ENCODE peak calls at places on chromosome 2, in ten cellular contexts. One of them, this sample, is unnamed.

GRCh38 chr2:11665028-11665427 is 5.0 kb downstream of the NTSR2 start:
- DNase-seq in hepatic stellate cell: no peak
- DNase-seq in stimulated activated CD8-positive, alpha-beta memory T cell treated with anti-CD3 and anti-CD28 coated beads, Interleukin-7, amount 100 ng/mL, for 1 hour: no peak
- DNase-seq in activated T-helper 2 cell treated with anti-CD3 and anti-CD28 coated beads, Interferon-gamma antibody, Interleukin-2, Interleukin-4, amounts not matched to agents 10 μg/mL and 5 μg/mL and 100 μg/mL, durations not matched to agents 14 hours and 24 hours and 36 hours: no peak
- DNase-seq in activated T-cell treated with anti-CD3 and anti-CD28 coated beads for 1 hour: no peak
- DNase-seq in chondrocyte: no peak
- DNase-seq in WERI-Rb-1: no peak
- DNase-seq in stimulated activated CD4-positive, alpha-beta T cell treated with anti-CD3 and anti-CD28 coated beads, Interleukin-1b, Interleukin-23, amount 100 ng/mL, for 24 hours: no peak
- DNase-seq in activated naive CD4-positive, alpha-beta T cell treated with anti-CD3 and anti-CD28 coated beads for 36 hours: no peak
- DNase-seq in ovary: no peak
- DNase-seq in this sample: no peak

GRCh38 chr2:113720167-113720566 is 36.3 kb downstream of the SLC35F5 start:
- DNase-seq in hepatic stellate cell: peak
- DNase-seq in stimulated activated CD8-positive, alpha-beta memory T cell treated with anti-CD3 and anti-CD28 coated beads, Interleukin-7, amount 100 ng/mL, for 1 hour: no peak
- DNase-seq in activated T-helper 2 cell treated with anti-CD3 and anti-CD28 coated beads, Interferon-gamma antibody, Interleukin-2, Interleukin-4, amounts not matched to agents 10 μg/mL and 5 μg/mL and 100 μg/mL, durations not matched to agents 14 hours and 24 hours and 36 hours: no peak
- DNase-seq in activated T-cell treated with anti-CD3 and anti-CD28 coated beads for 1 hour: no peak
- DNase-seq in chondrocyte: no peak
- DNase-seq in WERI-Rb-1: no peak
- DNase-seq in stimulated activated CD4-positive, alpha-beta T cell treated with anti-CD3 and anti-CD28 coated beads, Interleukin-1b, Interleukin-23, amount 100 ng/mL, for 24 hours: no peak
- DNase-seq in activated naive CD4-positive, alpha-beta T cell treated with anti-CD3 and anti-CD28 coated beads for 36 hours: no peak
- DNase-seq in ovary: no peak
- DNase-seq in this sample: peak

GRCh38 chr2:195001924-195002323 is 655.1 kb upstream of the SLC39A10 start:
- DNase-seq in hepatic stellate cell: no peak
- DNase-seq in stimulated activated CD8-positive, alpha-beta memory T cell treated with anti-CD3 and anti-CD28 coated beads, Interleukin-7, amount 100 ng/mL, for 1 hour: no peak
- DNase-seq in activated T-helper 2 cell treated with anti-CD3 and anti-CD28 coated beads, Interferon-gamma antibody, Interleukin-2, Interleukin-4, amounts not matched to agents 10 μg/mL and 5 μg/mL and 100 μg/mL, durations not matched to agents 14 hours and 24 hours and 36 hours: no peak
- DNase-seq in activated T-cell treated with anti-CD3 and anti-CD28 coated beads for 1 hour: no peak
- DNase-seq in chondrocyte: no peak
- DNase-seq in WERI-Rb-1: no peak
- DNase-seq in stimulated activated CD4-positive, alpha-beta T cell treated with anti-CD3 and anti-CD28 coated beads, Interleukin-1b, Interleukin-23, amount 100 ng/mL, for 24 hours: no peak
- DNase-seq in activated naive CD4-positive, alpha-beta T cell treated with anti-CD3 and anti-CD28 coated beads for 36 hours: no peak
- DNase-seq in ovary: no peak
- DNase-seq in this sample: no peak

GRCh38 chr2:25700221-25700660 is 26.9 kb upstream of the DTNB start:
- DNase-seq in hepatic stellate cell: peak
- DNase-seq in stimulated activated CD8-positive, alpha-beta memory T cell treated with anti-CD3 and anti-CD28 coated beads, Interleukin-7, amount 100 ng/mL, for 1 hour: no peak
- DNase-seq in activated T-helper 2 cell treated with anti-CD3 and anti-CD28 coated beads, Interferon-gamma antibody, Interleukin-2, Interleukin-4, amounts not matched to agents 10 μg/mL and 5 μg/mL and 100 μg/mL, durations not matched to agents 14 hours and 24 hours and 36 hours: no peak
- DNase-seq in activated T-cell treated with anti-CD3 and anti-CD28 coated beads for 1 hour: no peak
- DNase-seq in chondrocyte: no peak
- DNase-seq in WERI-Rb-1: peak
- DNase-seq in stimulated activated CD4-positive, alpha-beta T cell treated with anti-CD3 and anti-CD28 coated beads, Interleukin-1b, Interleukin-23, amount 100 ng/mL, for 24 hours: no peak
- DNase-seq in activated naive CD4-positive, alpha-beta T cell treated with anti-CD3 and anti-CD28 coated beads for 36 hours: peak
- DNase-seq in ovary: no peak
- DNase-seq in this sample: peak

GRCh38 chr2:1927896-1928568 is 183.7 kb upstream of the PXDN start:
- DNase-seq in hepatic stellate cell: no peak
- DNase-seq in stimulated activated CD8-positive, alpha-beta memory T cell treated with anti-CD3 and anti-CD28 coated beads, Interleukin-7, amount 100 ng/mL, for 1 hour: no peak
- DNase-seq in activated T-helper 2 cell treated with anti-CD3 and anti-CD28 coated beads, Interferon-gamma antibody, Interleukin-2, Interleukin-4, amounts not matched to agents 10 μg/mL and 5 μg/mL and 100 μg/mL, durations not matched to agents 14 hours and 24 hours and 36 hours: no peak
- DNase-seq in activated T-cell treated with anti-CD3 and anti-CD28 coated beads for 1 hour: no peak
- DNase-seq in chondrocyte: no peak
- DNase-seq in WERI-Rb-1: no peak
- DNase-seq in stimulated activated CD4-positive, alpha-beta T cell treated with anti-CD3 and anti-CD28 coated beads, Interleukin-1b, Interleukin-23, amount 100 ng/mL, for 24 hours: no peak
- DNase-seq in activated naive CD4-positive, alpha-beta T cell treated with anti-CD3 and anti-CD28 coated beads for 36 hours: no peak
- DNase-seq in ovary: no peak
- DNase-seq in this sample: no peak

GRCh38 chr2:234496442-234496834 is 443 bp downstream of the ARL4C start:
- DNase-seq in hepatic stellate cell: peak
- DNase-seq in stimulated activated CD8-positive, alpha-beta memory T cell treated with anti-CD3 and anti-CD28 coated beads, Interleukin-7, amount 100 ng/mL, for 1 hour: no peak
- DNase-seq in activated T-helper 2 cell treated with anti-CD3 and anti-CD28 coated beads, Interferon-gamma antibody, Interleukin-2, Interleukin-4, amounts not matched to agents 10 μg/mL and 5 μg/mL and 100 μg/mL, durations not matched to agents 14 hours and 24 hours and 36 hours: peak
- DNase-seq in activated T-cell treated with anti-CD3 and anti-CD28 coated beads for 1 hour: no peak
- DNase-seq in chondrocyte: no peak
- DNase-seq in WERI-Rb-1: peak
- DNase-seq in stimulated activated CD4-positive, alpha-beta T cell treated with anti-CD3 and anti-CD28 coated beads, Interleukin-1b, Interleukin-23, amount 100 ng/mL, for 24 hours: no peak
- DNase-seq in activated naive CD4-positive, alpha-beta T cell treated with anti-CD3 and anti-CD28 coated beads for 36 hours: peak
- DNase-seq in ovary: peak
- DNase-seq in this sample: peak

GRCh38 chr2:71700880-71701397 is 247.6 kb downstream of the DYSF start:
- DNase-seq in hepatic stellate cell: peak
- DNase-seq in stimulated activated CD8-positive, alpha-beta memory T cell treated with anti-CD3 and anti-CD28 coated beads, Interleukin-7, amount 100 ng/mL, for 1 hour: no peak
- DNase-seq in activated T-helper 2 cell treated with anti-CD3 and anti-CD28 coated beads, Interferon-gamma antibody, Interleukin-2, Interleukin-4, amounts not matched to agents 10 μg/mL and 5 μg/mL and 100 μg/mL, durations not matched to agents 14 hours and 24 hours and 36 hours: no peak
- DNase-seq in activated T-cell treated with anti-CD3 and anti-CD28 coated beads for 1 hour: no peak
- DNase-seq in chondrocyte: peak
- DNase-seq in WERI-Rb-1: peak
- DNase-seq in stimulated activated CD4-positive, alpha-beta T cell treated with anti-CD3 and anti-CD28 coated beads, Interleukin-1b, Interleukin-23, amount 100 ng/mL, for 24 hours: no peak
- DNase-seq in activated naive CD4-positive, alpha-beta T cell treated with anti-CD3 and anti-CD28 coated beads for 36 hours: no peak
- DNase-seq in ovary: no peak
- DNase-seq in this sample: no peak

GRCh38 chr2:120766758-120767351 is 31.2 kb downstream of the GLI2 start:
- DNase-seq in hepatic stellate cell: peak
- DNase-seq in stimulated activated CD8-positive, alpha-beta memory T cell treated with anti-CD3 and anti-CD28 coated beads, Interleukin-7, amount 100 ng/mL, for 1 hour: no peak
- DNase-seq in activated T-helper 2 cell treated with anti-CD3 and anti-CD28 coated beads, Interferon-gamma antibody, Interleukin-2, Interleukin-4, amounts not matched to agents 10 μg/mL and 5 μg/mL and 100 μg/mL, durations not matched to agents 14 hours and 24 hours and 36 hours: no peak
- DNase-seq in activated T-cell treated with anti-CD3 and anti-CD28 coated beads for 1 hour: no peak
- DNase-seq in chondrocyte: peak
- DNase-seq in WERI-Rb-1: no peak
- DNase-seq in stimulated activated CD4-positive, alpha-beta T cell treated with anti-CD3 and anti-CD28 coated beads, Interleukin-1b, Interleukin-23, amount 100 ng/mL, for 24 hours: no peak
- DNase-seq in activated naive CD4-positive, alpha-beta T cell treated with anti-CD3 and anti-CD28 coated beads for 36 hours: no peak
- DNase-seq in ovary: peak
- DNase-seq in this sample: no peak